ENCODE peak calls at places on chromosomes 11 and 22, in five cellular contexts. One of them, this sample, is unnamed.

GRCh38 chr11:133403900-133404299 is 128.4 kb downstream of the OPCML start:
- DNase-seq in prostate gland: no peak
- DNase-seq in nephron progenitor cell: no peak
- DNase-seq in psoas muscle: no peak
- DNase-seq in fibroblast of the aortic adventitia: no peak
- DNase-seq in this sample: peak

GRCh38 chr11:36475192-36475591 is 34.9 kb downstream of the TRAF6 start:
- DNase-seq in prostate gland: no peak
- DNase-seq in nephron progenitor cell: no peak
- DNase-seq in psoas muscle: no peak
- DNase-seq in fibroblast of the aortic adventitia: peak
- DNase-seq in this sample: no peak

GRCh38 chr11:123254357-123254756 is 59.3 kb upstream of the CLMP start:
- DNase-seq in prostate gland: no peak
- DNase-seq in nephron progenitor cell: no peak
- DNase-seq in psoas muscle: no peak
- DNase-seq in fibroblast of the aortic adventitia: no peak
- DNase-seq in this sample: no peak

GRCh38 chr22:19607198-19608113 is 83.2 kb upstream of the CLDN5 start:
- DNase-seq in prostate gland: peak
- DNase-seq in nephron progenitor cell: no peak
- DNase-seq in psoas muscle: peak
- DNase-seq in fibroblast of the aortic adventitia: no peak
- DNase-seq in this sample: peak

GRCh38 chr11:8338138-8338537 is 74.5 kb upstream of the LMO1 start:
- DNase-seq in prostate gland: peak
- DNase-seq in nephron progenitor cell: peak
- DNase-seq in psoas muscle: peak
- DNase-seq in fibroblast of the aortic adventitia: peak
- DNase-seq in this sample: peak

GRCh38 chr22:35611891-35612576 is 5.1 kb downstream of the MB start:
- DNase-seq in prostate gland: peak
- DNase-seq in nephron progenitor cell: no peak
- DNase-seq in psoas muscle: no peak
- DNase-seq in fibroblast of the aortic adventitia: no peak
- DNase-seq in this sample: peak

GRCh38 chr11:94525933-94526332 is 13.7 kb downstream of the C11orf97 start:
- DNase-seq in prostate gland: peak
- DNase-seq in nephron progenitor cell: no peak
- DNase-seq in psoas muscle: peak
- DNase-seq in fibroblast of the aortic adventitia: peak
- DNase-seq in this sample: no peak

GRCh38 chr22:19972251-19972650 is 30.6 kb upstream of the TXNRD2 start:
- DNase-seq in prostate gland: no peak
- DNase-seq in nephron progenitor cell: no peak
- DNase-seq in psoas muscle: no peak
- DNase-seq in fibroblast of the aortic adventitia: no peak
- DNase-seq in this sample: no peak

GRCh38 chr11:64164392-64165312 is 1.3 kb downstream of the MACROD1 start:
- DNase-seq in prostate gland: peak
- DNase-seq in nephron progenitor cell: peak
- DNase-seq in psoas muscle: peak
- DNase-seq in fibroblast of the aortic adventitia: no peak
- DNase-seq in this sample: no peak

GRCh38 chr22:19132693-19133400 is 1.7 kb downstream of the TSSK2 start:
- DNase-seq in prostate gland: no peak
- DNase-seq in nephron progenitor cell: no peak
- DNase-seq in psoas muscle: no peak
- DNase-seq in fibroblast of the aortic adventitia: no peak
- DNase-seq in this sample: no peak

GRCh38 chr22:36644333-36644757 is 59.2 kb downstream of the CACNG2 start:
- DNase-seq in prostate gland: peak
- DNase-seq in nephron progenitor cell: peak
- DNase-seq in psoas muscle: no peak
- DNase-seq in fibroblast of the aortic adventitia: peak
- DNase-seq in this sample: peak

GRCh38 chr22:33883961-33884808 is 36.1 kb downstream of the LARGE1 start:
- DNase-seq in prostate gland: no peak
- DNase-seq in nephron progenitor cell: no peak
- DNase-seq in psoas muscle: peak
- DNase-seq in fibroblast of the aortic adventitia: no peak
- DNase-seq in this sample: no peak

GRCh38 chr11:35943761-35944502 is at the start of gene LDLRAD3:
- DNase-seq in prostate gland: peak
- DNase-seq in nephron progenitor cell: peak
- DNase-seq in psoas muscle: peak
- DNase-seq in fibroblast of the aortic adventitia: peak
- DNase-seq in this sample: no peak

GRCh38 chr11:126588630-126589491 is 233.4 kb downstream of the ST3GAL4 start:
- DNase-seq in prostate gland: no peak
- DNase-seq in nephron progenitor cell: no peak
- DNase-seq in psoas muscle: no peak
- DNase-seq in fibroblast of the aortic adventitia: no peak
- DNase-seq in this sample: no peak

GRCh38 chr11:71102251-71102995 is 150.0 kb downstream of the SHANK2 start:
- DNase-seq in prostate gland: no peak
- DNase-seq in nephron progenitor cell: no peak
- DNase-seq in psoas muscle: no peak
- DNase-seq in fibroblast of the aortic adventitia: no peak
- DNase-seq in this sample: no peak

GRCh38 chr11:112801286-112802088 is 159.7 kb upstream of the NCAM1 start:
- DNase-seq in prostate gland: no peak
- DNase-seq in nephron progenitor cell: no peak
- DNase-seq in psoas muscle: no peak
- DNase-seq in fibroblast of the aortic adventitia: no peak
- DNase-seq in this sample: no peak

GRCh38 chr11:64729851-64730382 is 6.9 kb upstream of the NRXN2 start:
- DNase-seq in prostate gland: no peak
- DNase-seq in nephron progenitor cell: peak
- DNase-seq in psoas muscle: no peak
- DNase-seq in fibroblast of the aortic adventitia: no peak
- DNase-seq in this sample: no peak

GRCh38 chr11:108580645-108581044 is 12.9 kb downstream of the EXPH5 start:
- DNase-seq in prostate gland: no peak
- DNase-seq in nephron progenitor cell: no peak
- DNase-seq in psoas muscle: no peak
- DNase-seq in fibroblast of the aortic adventitia: no peak
- DNase-seq in this sample: no peak

GRCh38 chr11:78985654-78986053 is 411.0 kb upstream of the NARS2 start:
- DNase-seq in prostate gland: no peak
- DNase-seq in nephron progenitor cell: no peak
- DNase-seq in psoas muscle: no peak
- DNase-seq in fibroblast of the aortic adventitia: no peak
- DNase-seq in this sample: no peak

GRCh38 chr22:19868773-19869471 is 14.2 kb upstream of the GNB1L start:
- DNase-seq in prostate gland: no peak
- DNase-seq in nephron progenitor cell: no peak
- DNase-seq in psoas muscle: peak
- DNase-seq in fibroblast of the aortic adventitia: no peak
- DNase-seq in this sample: no peak

GRCh38 chr22:38554281-38554680 is 15.7 kb downstream of the DMC1 start:
- DNase-seq in prostate gland: no peak
- DNase-seq in nephron progenitor cell: no peak
- DNase-seq in psoas muscle: no peak
- DNase-seq in fibroblast of the aortic adventitia: peak
- DNase-seq in this sample: no peak

GRCh38 chr11:57432714-57433163 is 5.8 kb upstream of the SLC43A3 start:
- DNase-seq in prostate gland: no peak
- DNase-seq in nephron progenitor cell: no peak
- DNase-seq in psoas muscle: no peak
- DNase-seq in fibroblast of the aortic adventitia: peak
- DNase-seq in this sample: no peak

GRCh38 chr11:31240340-31240904 is 129.1 kb downstream of the DCDC1 start:
- DNase-seq in prostate gland: peak
- DNase-seq in nephron progenitor cell: peak
- DNase-seq in psoas muscle: no peak
- DNase-seq in fibroblast of the aortic adventitia: peak
- DNase-seq in this sample: peak

GRCh38 chr11:82988936-82989627 is 82.6 kb downstream of the RAB30 start:
- DNase-seq in prostate gland: no peak
- DNase-seq in nephron progenitor cell: peak
- DNase-seq in psoas muscle: no peak
- DNase-seq in fibroblast of the aortic adventitia: no peak
- DNase-seq in this sample: peak

GRCh38 chr11:34928268-34928959 is 12.0 kb downstream of the PDHX start:
- DNase-seq in prostate gland: no peak
- DNase-seq in nephron progenitor cell: no peak
- DNase-seq in psoas muscle: no peak
- DNase-seq in fibroblast of the aortic adventitia: no peak
- DNase-seq in this sample: no peak

GRCh38 chr22:38697055-38697980 is 3.4 kb downstream of the JOSD1 start:
- DNase-seq in prostate gland: peak
- DNase-seq in nephron progenitor cell: no peak
- DNase-seq in psoas muscle: no peak
- DNase-seq in fibroblast of the aortic adventitia: peak
- DNase-seq in this sample: no peak

GRCh38 chr11:83865636-83866461 is 579.7 kb upstream of the CCDC90B start:
- DNase-seq in prostate gland: no peak
- DNase-seq in nephron progenitor cell: no peak
- DNase-seq in psoas muscle: no peak
- DNase-seq in fibroblast of the aortic adventitia: peak
- DNase-seq in this sample: no peak

GRCh38 chr11:46737699-46738098 is 18.7 kb downstream of the F2 start:
- DNase-seq in prostate gland: no peak
- DNase-seq in nephron progenitor cell: no peak
- DNase-seq in psoas muscle: no peak
- DNase-seq in fibroblast of the aortic adventitia: no peak
- DNase-seq in this sample: no peak

GRCh38 chr11:22802861-22803260 is 26.7 kb downstream of the SVIP start:
- DNase-seq in prostate gland: no peak
- DNase-seq in nephron progenitor cell: no peak
- DNase-seq in psoas muscle: no peak
- DNase-seq in fibroblast of the aortic adventitia: no peak
- DNase-seq in this sample: no peak

GRCh38 chr11:22807855-22808558 is 21.6 kb downstream of the SVIP start:
- DNase-seq in prostate gland: no peak
- DNase-seq in nephron progenitor cell: no peak
- DNase-seq in psoas muscle: no peak
- DNase-seq in fibroblast of the aortic adventitia: peak
- DNase-seq in this sample: peak

GRCh38 chr11:22808559-22809197 is 20.9 kb downstream of the SVIP start:
- DNase-seq in prostate gland: no peak
- DNase-seq in nephron progenitor cell: no peak
- DNase-seq in psoas muscle: no peak
- DNase-seq in fibroblast of the aortic adventitia: peak
- DNase-seq in this sample: no peak

GRCh38 chr11:22809893-22810292 is 19.7 kb downstream of the SVIP start:
- DNase-seq in prostate gland: no peak
- DNase-seq in nephron progenitor cell: no peak
- DNase-seq in psoas muscle: no peak
- DNase-seq in fibroblast of the aortic adventitia: no peak
- DNase-seq in this sample: no peak

DNA sequence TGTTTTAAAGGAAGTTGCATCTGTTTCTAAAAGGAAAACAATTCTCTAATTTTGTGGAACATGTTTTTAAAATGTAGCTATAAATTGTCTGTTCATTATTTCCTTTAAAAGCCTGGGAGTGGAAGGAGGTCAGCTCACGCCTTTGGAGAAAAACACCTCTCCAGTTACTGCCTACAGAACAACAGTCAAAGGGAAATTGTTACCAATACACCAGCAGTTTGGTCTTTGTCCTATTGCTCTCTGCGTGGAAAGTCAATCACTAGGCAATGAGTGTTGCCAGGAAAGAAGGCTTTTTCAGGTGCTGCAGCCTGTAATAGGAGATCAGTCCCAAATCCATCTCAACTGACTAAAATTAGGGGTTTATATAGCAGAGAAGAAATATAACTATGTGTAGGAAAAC is 22.2 kb downstream of the SVIP start:
- DNase-seq in prostate gland: no peak
- DNase-seq in nephron progenitor cell: no peak
- DNase-seq in psoas muscle: no peak
- DNase-seq in fibroblast of the aortic adventitia: no peak
- DNase-seq in this sample: no peak
- TF ChIP-seq CTCF in prostate gland: no peak
- TF ChIP-seq CTCF in nephron progenitor cell: no peak
- TF ChIP-seq CTCF in psoas muscle: no peak
- TF ChIP-seq CTCF in fibroblast of the aortic adventitia: no peak
- TF ChIP-seq CTCF in this sample: no peak

GRCh38 chr11:2667940-2668339 is 31.9 kb downstream of the KCNQ1OT1 start:
- DNase-seq in prostate gland: no peak
- DNase-seq in nephron progenitor cell: no peak
- DNase-seq in psoas muscle: no peak
- DNase-seq in fibroblast of the aortic adventitia: no peak
- DNase-seq in this sample: no peak
- TF ChIP-seq CTCF in prostate gland: no peak
- TF ChIP-seq CTCF in nephron progenitor cell: no peak
- TF ChIP-seq CTCF in psoas muscle: no peak
- TF ChIP-seq CTCF in fibroblast of the aortic adventitia: no peak
- TF ChIP-seq CTCF in this sample: no peak

DNA sequence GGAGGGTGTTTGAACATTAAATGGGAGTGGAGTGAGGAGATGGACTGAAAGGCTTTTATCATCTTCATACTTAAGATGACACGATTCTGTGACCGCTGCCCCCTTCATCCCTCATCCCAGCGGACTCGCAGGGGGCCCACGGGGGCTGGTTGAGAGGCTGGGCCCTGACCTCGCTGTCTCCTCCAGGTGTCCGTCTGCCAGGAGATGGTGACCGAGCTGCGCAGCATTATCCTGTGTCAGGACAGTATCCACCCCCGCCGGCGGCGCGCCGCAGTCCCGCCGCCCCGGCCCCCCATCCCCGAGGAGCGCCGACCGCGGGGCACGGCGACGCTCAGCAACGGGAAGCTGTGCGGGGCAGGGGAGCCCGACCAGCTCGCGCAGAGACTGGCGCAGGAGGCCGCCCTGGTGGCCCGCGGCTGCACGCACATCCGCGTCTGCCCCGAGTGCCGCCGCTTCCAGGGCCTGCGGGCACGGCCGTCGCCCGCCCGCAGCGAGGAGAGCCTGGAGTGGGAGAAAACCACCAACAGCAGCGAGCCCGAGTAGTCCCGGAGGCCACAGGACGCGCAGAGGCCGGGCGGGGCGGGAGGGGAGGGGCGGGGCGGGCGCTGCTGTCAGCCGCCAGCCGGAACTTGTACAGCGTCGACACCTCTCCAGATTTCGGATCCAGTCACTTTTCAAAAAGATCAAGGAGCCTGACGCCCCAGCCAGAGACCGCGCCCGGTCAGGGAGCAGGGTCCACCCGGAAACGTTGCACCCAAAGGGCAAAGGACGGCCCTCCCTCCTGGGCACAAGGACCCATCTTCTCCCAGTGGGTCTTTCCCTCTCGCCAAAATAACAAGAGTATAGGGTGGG is 38.0 kb upstream of the TBCEL start:
- DNase-seq in prostate gland: peak
- DNase-seq in nephron progenitor cell: peak
- DNase-seq in psoas muscle: peak
- DNase-seq in fibroblast of the aortic adventitia: peak
- DNase-seq in this sample: no peak
- TF ChIP-seq CTCF in prostate gland: no peak
- TF ChIP-seq CTCF in nephron progenitor cell: peak
- TF ChIP-seq CTCF in psoas muscle: peak
- TF ChIP-seq CTCF in fibroblast of the aortic adventitia: peak
- TF ChIP-seq CTCF in this sample: no peak

GRCh38 chr22:48576333-48577013 is 1251.2 kb downstream of the BRD1 start:
- DNase-seq in prostate gland: peak
- DNase-seq in nephron progenitor cell: peak
- DNase-seq in psoas muscle: no peak
- DNase-seq in fibroblast of the aortic adventitia: no peak
- DNase-seq in this sample: no peak
- TF ChIP-seq CTCF in prostate gland: peak
- TF ChIP-seq CTCF in nephron progenitor cell: peak
- TF ChIP-seq CTCF in psoas muscle: peak
- TF ChIP-seq CTCF in fibroblast of the aortic adventitia: no peak
- TF ChIP-seq CTCF in this sample: no peak

GRCh38 chr22:42410708-42411107 is 21.5 kb downstream of the NFAM1 start:
- DNase-seq in prostate gland: no peak
- DNase-seq in nephron progenitor cell: no peak
- DNase-seq in psoas muscle: no peak
- DNase-seq in fibroblast of the aortic adventitia: no peak
- DNase-seq in this sample: no peak
- TF ChIP-seq CTCF in prostate gland: no peak
- TF ChIP-seq CTCF in nephron progenitor cell: no peak
- TF ChIP-seq CTCF in psoas muscle: no peak
- TF ChIP-seq CTCF in fibroblast of the aortic adventitia: no peak
- TF ChIP-seq CTCF in this sample: no peak

This sample was measured in OCI-LY7.